ENCODE peak calls at places on chromosomes 2 and 18, in five cellular contexts. U is HepG2, Y is H1, N is A549, Z is K562. O is an unnamed sample.

GRCh38 chr2:10266133-10266620 is 36.5 kb upstream of the HPCAL1 start:
- DNase-seq in N (no peak), U (no peak), Y (no peak), Z (no peak), O (no peak)

GRCh38 chr18:75203456-75204261 is 5.3 kb downstream of the PTGR3 start:
- DNase-seq in N (no peak), Z (no peak), U (no peak), Y (no peak), O (no peak)

GRCh38 chr2:160033732-160034392 is 28.6 kb downstream of the PLA2R1 start:
- DNase-seq in Y (no peak), Z (no peak), N (peak; percentile 11), U (no peak), O (no peak)

GRCh38 chr18:77267957-77268356 is 18.3 kb downstream of the GALR1 start:
- DNase-seq in N (no peak), Z (no peak), U (no peak), Y (no peak), O (no peak)

GRCh38 chr2:236168110-236169067 is at the start of gene GBX2:
- DNase-seq in U (no peak), N (peak; percentile 89), Y (no peak), Z (peak; percentile 92), O (peak; percentile 86)

GRCh38 chr2:96154506-96155380 is 9.5 kb upstream of the DUSP2 start:
- DNase-seq in Z (no peak), N (no peak), U (no peak), Y (no peak), O (peak; percentile 13)

GRCh38 chr18:59079264-59079972 is 60.3 kb upstream of the SEC11C start:
- DNase-seq in N (no peak), Z (no peak), Y (no peak), U (no peak), O (no peak)

GRCh38 chr2:204325468-204325867 is 219.8 kb upstream of the PARD3B start:
- DNase-seq in Y (peak; percentile 44), Z (peak; percentile 54), N (peak; percentile 82), U (peak; percentile 71), O (no peak)

GRCh38 chr2:220682616-220683015 is 889.5 kb downstream of the EPHA4 start:
- DNase-seq in U (no peak), N (peak; percentile 5), Y (no peak), Z (no peak), O (no peak)

GRCh38 chr2:240462704-240463273 is 27.3 kb downstream of the GPC1 start:
- DNase-seq in Z (no peak), U (no peak), N (no peak), Y (no peak), O (no peak)

GRCh38 chr2:231191896-231192872 is 6.2 kb upstream of the ARMC9 start:
- DNase-seq in U (peak; percentile 70), Y (peak; percentile 64), Z (peak; percentile 39), N (peak; percentile 60), O (no peak)

DNA sequence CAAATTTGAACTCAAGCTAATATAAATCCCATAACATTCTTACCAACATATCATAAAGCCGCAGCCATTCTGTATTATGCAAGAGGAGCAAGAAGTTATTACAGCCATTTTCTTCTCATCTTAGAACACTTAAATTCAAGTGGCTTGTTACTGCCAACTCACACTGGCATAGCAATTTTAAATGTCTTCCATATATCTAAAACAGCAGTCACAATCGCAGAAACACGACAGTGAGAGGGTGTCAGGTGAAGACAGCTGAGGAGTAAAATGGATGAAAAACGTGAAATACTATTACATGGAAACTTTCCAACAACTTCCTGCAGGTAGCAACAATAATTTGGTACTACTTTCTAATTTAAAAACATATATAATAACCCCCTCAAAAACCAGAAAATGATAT is 17.9 kb downstream of the PPP3R1 start:
- DNase-seq in U (no peak), Y (no peak), N (no peak), Z (no peak), O (no peak)
- TF ChIP-seq EP300 in U (no peak), Y (no peak), N (no peak), Z (no peak), O (no peak)

GRCh38 chr2:155665704-155666103 is 666.8 kb downstream of the NR4A2 start:
- DNase-seq in Z (no peak), N (no peak), U (no peak), Y (no peak), O (no peak)
- TF ChIP-seq EP300 in Z (no peak), N (no peak), U (no peak), Y (no peak), O (no peak)

GRCh38 chr2:216865658-216866057 is 5.8 kb upstream of the TNP1 start:
- DNase-seq in Z (no peak), N (no peak), U (no peak), Y (no peak), O (no peak)
- TF ChIP-seq EP300 in Z (no peak), N (no peak), U (no peak), Y (no peak), O (no peak)

GRCh38 chr18:8800445-8800844 is 95.1 kb downstream of the MTCL1 start:
- DNase-seq in Z (no peak), U (no peak), N (peak; percentile 93), Y (peak; percentile 53), O (no peak)

GRCh38 chr18:8800041-8800441 is 94.7 kb downstream of the MTCL1 start:
- DNase-seq in Y (no peak), Z (no peak), N (no peak), U (no peak), O (no peak)

GRCh38 chr18:8800876-8801262 is 95.5 kb downstream of the MTCL1 start:
- DNase-seq in N (peak; percentile 42), Z (no peak), U (no peak), Y (no peak), O (no peak)

GRCh38 chr18:8802031-8802679 is 96.8 kb downstream of the MTCL1 start:
- DNase-seq in N (no peak), U (no peak), Y (no peak), Z (no peak), O (no peak)

DNA sequence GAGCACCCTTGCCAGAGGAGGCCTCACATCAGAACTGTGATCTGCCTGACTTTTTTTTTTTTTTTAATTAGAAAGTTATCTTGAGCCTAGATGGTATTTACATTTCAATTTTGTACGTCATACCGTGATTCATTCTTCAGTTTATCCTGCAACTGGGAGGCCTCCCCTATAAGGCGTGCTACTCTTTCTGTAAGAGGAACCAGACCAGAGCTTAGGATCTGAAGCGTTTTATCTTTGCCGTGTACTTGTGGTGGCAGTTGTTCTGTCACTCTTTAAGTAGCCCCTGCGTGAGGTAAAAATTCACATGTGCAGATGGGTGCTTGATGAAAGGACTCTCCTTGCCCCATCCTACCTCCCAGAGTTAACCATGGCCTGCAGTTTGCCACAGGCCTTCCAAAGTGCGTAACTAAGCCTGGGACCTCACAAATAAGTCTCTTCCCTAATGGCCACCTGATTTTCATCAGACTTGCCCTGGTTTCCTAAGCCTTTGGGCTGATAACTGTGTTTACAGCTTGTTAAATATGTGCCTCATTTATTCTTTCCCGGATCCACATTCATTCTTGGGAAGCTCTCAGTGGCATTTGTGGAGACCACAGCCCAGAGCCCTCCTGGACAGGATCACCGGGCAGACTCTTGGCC is 96.0 kb downstream of the MTCL1 start:
- DNase-seq in U (no peak), Z (no peak), N (peak; percentile 79), Y (no peak), O (no peak)
- TF ChIP-seq EP300 in U (no peak), Z (no peak), N (peak; percentile 81), Y (no peak), O (no peak)

DNA sequence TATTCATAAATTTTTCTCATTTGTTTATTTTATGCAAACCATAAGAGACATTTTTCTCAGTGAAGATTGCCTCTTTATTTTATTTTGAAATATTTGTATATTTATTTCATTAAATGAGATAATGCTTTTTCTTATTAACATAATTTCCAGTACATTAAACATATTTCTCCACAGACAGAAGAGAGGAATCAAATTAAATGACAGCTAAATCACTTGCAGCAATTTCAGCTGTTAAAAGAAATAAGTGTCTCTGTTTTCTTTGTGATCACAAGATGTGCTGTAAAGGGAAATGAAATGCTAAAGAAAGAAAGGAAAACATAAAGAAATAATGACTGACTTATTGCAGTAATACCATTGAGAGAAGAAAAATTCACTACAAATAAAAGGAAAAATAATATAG is 414.0 kb upstream of the FANCL start:
- DNase-seq in U (no peak), Y (no peak), N (no peak), Z (no peak), O (no peak)
- TF ChIP-seq EP300 in U (no peak), Y (no peak), N (no peak), Z (no peak), O (no peak)

DNA sequence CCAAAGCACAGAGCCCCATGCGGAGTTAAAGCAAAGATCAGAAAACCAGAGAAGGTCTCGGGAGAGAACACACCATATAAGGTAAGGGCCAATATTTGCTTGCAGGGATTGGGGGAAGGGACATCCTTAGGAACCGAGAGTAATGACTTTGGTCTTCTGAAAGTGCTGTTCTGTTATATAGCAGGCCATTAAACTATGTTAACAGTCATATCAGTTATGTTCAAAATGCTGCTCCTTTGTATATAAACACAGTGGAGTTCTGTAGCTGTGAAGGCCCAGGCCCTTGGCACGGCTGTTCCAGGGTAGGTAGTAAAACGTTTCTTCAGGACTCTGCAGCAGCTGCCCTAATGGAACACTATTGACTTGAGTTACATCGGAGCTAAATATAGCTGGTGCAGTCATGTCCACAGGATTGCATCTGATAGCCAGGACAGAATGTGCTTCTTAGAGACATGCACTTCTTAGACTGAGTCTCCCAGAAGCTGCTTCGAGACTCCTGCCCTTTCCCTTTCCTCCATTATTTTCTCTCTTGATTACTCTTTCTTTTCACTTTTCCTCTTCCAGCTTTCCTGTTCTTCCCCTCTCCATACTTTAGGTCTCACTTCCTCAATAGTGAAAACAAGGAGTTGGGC is 122.4 kb downstream of the SETBP1 start:
- DNase-seq in Z (no peak), Y (no peak), U (peak; percentile 15), N (no peak), O (no peak)
- TF ChIP-seq EP300 in Z (no peak), Y (no peak), U (no peak), N (no peak), O (no peak)

DNA sequence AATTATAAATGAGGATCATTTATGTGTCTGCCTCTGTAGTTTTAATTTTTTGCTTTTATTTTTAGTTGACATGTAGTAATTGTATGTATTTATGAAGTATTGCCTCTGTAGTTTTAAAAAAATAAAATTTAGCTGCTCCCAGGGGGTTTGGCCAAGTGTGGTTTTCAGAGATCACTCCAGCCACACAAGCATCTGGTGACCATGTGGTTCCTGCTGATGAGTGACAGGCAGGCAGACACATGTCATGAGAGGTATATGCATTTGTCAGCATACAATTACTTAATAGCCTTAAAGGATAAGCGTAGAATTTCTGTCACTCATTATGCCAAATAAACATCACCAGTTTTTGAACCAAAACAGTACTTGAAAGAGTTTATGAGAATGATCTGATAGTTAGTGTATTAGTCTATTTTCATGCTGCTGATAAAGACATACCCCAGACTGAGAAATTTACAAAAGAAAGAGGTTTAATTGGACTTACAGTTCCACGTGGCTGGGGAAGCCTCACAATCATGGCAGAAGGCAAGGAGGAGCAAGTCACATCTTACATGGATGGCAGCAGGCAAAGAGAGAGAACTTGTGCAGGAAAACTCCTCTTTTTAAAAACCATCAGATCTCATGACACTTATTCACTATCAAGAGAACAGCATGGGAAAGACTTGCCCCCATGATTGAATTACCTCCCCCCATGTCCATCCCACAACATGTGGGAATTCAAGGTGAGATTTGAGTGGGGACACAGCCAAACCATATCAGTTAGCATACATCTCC is 29.6 kb downstream of the MREG start:
- DNase-seq in U (no peak), N (no peak), Z (no peak), Y (no peak), O (no peak)
- TF ChIP-seq EP300 in U (no peak), N (no peak), Z (no peak), Y (no peak), O (no peak)